ENCODE peak calls at places on chromosomes 11 and 22, in six cellular contexts. One of them, this sample, is unnamed.

GRCh38 chr11:41848349-41848748 is 388.9 kb upstream of the LRRC4C start:
- DNase-seq in GM13977: no peak
- DNase-seq in stimulated activated CD4-positive, alpha-beta T cell treated with anti-CD3 and anti-CD28 coated beads, TNF-alpha, amount 100 ng/mL, for 4 hours: no peak
- DNase-seq in A549: no peak
- DNase-seq in HepG2: no peak
- DNase-seq in GM23338: no peak
- DNase-seq in this sample: no peak

GRCh38 chr11:77171885-77172665 is 44.0 kb downstream of the MYO7A start:
- DNase-seq in stimulated activated CD4-positive, alpha-beta T cell treated with anti-CD3 and anti-CD28 coated beads, TNF-alpha, amount 100 ng/mL, for 4 hours: no peak
- DNase-seq in GM13977: no peak
- DNase-seq in A549: no peak
- DNase-seq in HepG2: peak; percentile 37
- DNase-seq in GM23338: peak; percentile 88
- DNase-seq in this sample: no peak

GRCh38 chr11:100638648-100639047 is 48.4 kb upstream of the ARHGAP42 start:
- DNase-seq in A549: no peak
- DNase-seq in GM23338: no peak
- DNase-seq in stimulated activated CD4-positive, alpha-beta T cell treated with anti-CD3 and anti-CD28 coated beads, TNF-alpha, amount 100 ng/mL, for 4 hours: no peak
- DNase-seq in HepG2: no peak
- DNase-seq in GM13977: no peak
- DNase-seq in this sample: no peak

GRCh38 chr11:35629914-35630313 is 11.7 kb downstream of the FJX1 start:
- DNase-seq in HepG2: peak; percentile 37
- DNase-seq in stimulated activated CD4-positive, alpha-beta T cell treated with anti-CD3 and anti-CD28 coated beads, TNF-alpha, amount 100 ng/mL, for 4 hours: no peak
- DNase-seq in GM13977: no peak
- DNase-seq in A549: peak; percentile 59
- DNase-seq in GM23338: no peak
- DNase-seq in this sample: no peak

GRCh38 chr11:128453444-128454336 is 133.7 kb downstream of the ETS1 start:
- DNase-seq in GM13977: no peak
- DNase-seq in A549: no peak
- DNase-seq in stimulated activated CD4-positive, alpha-beta T cell treated with anti-CD3 and anti-CD28 coated beads, TNF-alpha, amount 100 ng/mL, for 4 hours: no peak
- DNase-seq in HepG2: no peak
- DNase-seq in GM23338: no peak
- DNase-seq in this sample: no peak

GRCh38 chr11:44147751-44148150 is 52.3 kb downstream of the EXT2 start:
- DNase-seq in stimulated activated CD4-positive, alpha-beta T cell treated with anti-CD3 and anti-CD28 coated beads, TNF-alpha, amount 100 ng/mL, for 4 hours: no peak
- DNase-seq in GM23338: no peak
- DNase-seq in HepG2: no peak
- DNase-seq in GM13977: no peak
- DNase-seq in A549: no peak
- DNase-seq in this sample: no peak

GRCh38 chr11:19903620-19904069 is 191.0 kb downstream of the NAV2 start:
- DNase-seq in stimulated activated CD4-positive, alpha-beta T cell treated with anti-CD3 and anti-CD28 coated beads, TNF-alpha, amount 100 ng/mL, for 4 hours: peak; percentile 6
- DNase-seq in GM13977: peak; percentile 38
- DNase-seq in A549: peak; percentile 52
- DNase-seq in HepG2: peak; percentile 60
- DNase-seq in GM23338: peak; percentile 93
- DNase-seq in this sample: peak; percentile 30

GRCh38 chr11:33478111-33478573 is 221.0 kb downstream of the HIPK3 start:
- DNase-seq in GM13977: no peak
- DNase-seq in A549: no peak
- DNase-seq in stimulated activated CD4-positive, alpha-beta T cell treated with anti-CD3 and anti-CD28 coated beads, TNF-alpha, amount 100 ng/mL, for 4 hours: no peak
- DNase-seq in GM23338: peak; percentile 27
- DNase-seq in HepG2: peak; percentile 86
- DNase-seq in this sample: peak; percentile 23

GRCh38 chr22:25067851-25068421 is 115.4 kb downstream of the KIAA1671 start:
- DNase-seq in A549: no peak
- DNase-seq in HepG2: no peak
- DNase-seq in GM13977: no peak
- DNase-seq in stimulated activated CD4-positive, alpha-beta T cell treated with anti-CD3 and anti-CD28 coated beads, TNF-alpha, amount 100 ng/mL, for 4 hours: peak; percentile 59
- DNase-seq in GM23338: no peak
- DNase-seq in this sample: no peak

GRCh38 chr22:21762712-21763581 is 27.4 kb upstream of the YPEL1 start:
- DNase-seq in HepG2: no peak
- DNase-seq in GM13977: peak; percentile 59
- DNase-seq in stimulated activated CD4-positive, alpha-beta T cell treated with anti-CD3 and anti-CD28 coated beads, TNF-alpha, amount 100 ng/mL, for 4 hours: peak; percentile 16
- DNase-seq in A549: no peak
- DNase-seq in GM23338: no peak
- DNase-seq in this sample: no peak